ENCODE peak calls at places on chromosomes 11 and 22, in five cellular contexts. W is prostate gland, R is BJ, S is pancreas, A is astrocyte of the cerebellum. J is an unnamed sample.

GRCh38 chr11:128262463-128263345 is 324.7 kb downstream of the ETS1 start:
- DNase-seq in W (no peak), R (no peak), S (no peak), A (no peak), J (no peak)

GRCh38 chr11:128632151-128632791 is 44.9 kb upstream of the ETS1 start:
- DNase-seq in W (no peak), R (no peak), S (no peak), A (peak; percentile 52), J (no peak)

GRCh38 chr11:109329716-109330115 is 92.3 kb upstream of the C11orf87 start:
- DNase-seq in W (no peak), R (no peak), S (no peak), A (no peak), J (no peak)

GRCh38 chr11:78081583-78081982 is 1.9 kb upstream of the NDUFC2 start:
- DNase-seq in W (no peak), R (no peak), S (no peak), A (no peak), J (no peak)

GRCh38 chr22:30609260-30610185 is 2.5 kb downstream of the TCN2 start:
- DNase-seq in W (no peak), R (peak; percentile 66), S (no peak), A (peak; percentile 37), J (peak; percentile 61)

GRCh38 chr22:41979423-41980250 is 10.4 kb downstream of the SEPTIN3 start:
- DNase-seq in W (no peak), R (no peak), S (no peak), A (no peak), J (no peak)

GRCh38 chr11:65588199-65589054 is 7.2 kb downstream of the KCNK7 start:
- DNase-seq in W (peak; percentile 44), R (no peak), S (no peak), A (no peak), J (no peak)

GRCh38 chr11:92397356-92397755 is 172.7 kb downstream of the FAT3 start:
- DNase-seq in W (no peak), R (no peak), S (no peak), A (no peak), J (no peak)

GRCh38 chr11:118791961-118792578 is 1.1 kb upstream of the DDX6 start:
- DNase-seq in W (peak; percentile 28), R (no peak), S (peak; percentile 35), A (no peak), J (no peak)

GRCh38 chr22:33781396-33781795 is 138.9 kb downstream of the LARGE1 start:
- DNase-seq in W (no peak), R (peak; percentile 38), S (no peak), A (no peak), J (no peak)

GRCh38 chr11:43576834-43577521 is 103.6 kb upstream of the HSD17B12 start:
- DNase-seq in W (no peak), R (no peak), S (no peak), A (peak; percentile 15), J (no peak)

GRCh38 chr11:119103793-119104192 is 2.1 kb upstream of the DPAGT1 start:
- DNase-seq in W (no peak), R (no peak), S (no peak), A (no peak), J (no peak)

GRCh38 chr11:48066881-48067800 is 86.8 kb downstream of the PTPRJ start:
- DNase-seq in W (no peak), R (no peak), S (no peak), A (peak; percentile 93), J (no peak)

GRCh38 chr11:18749681-18750319 is 23.8 kb upstream of the IGSF22 start:
- DNase-seq in W (peak; percentile 16), R (no peak), S (no peak), A (peak; percentile 6), J (peak; percentile 29)

GRCh38 chr22:23216331-23217170 is 36.2 kb downstream of the BCR start:
- DNase-seq in W (no peak), R (no peak), S (no peak), A (no peak), J (no peak)

GRCh38 chr11:106697058-106697457 is 321.2 kb downstream of the GUCY1A2 start:
- DNase-seq in W (no peak), R (peak; percentile 28), S (no peak), A (no peak), J (peak; percentile 30)

GRCh38 chr11:108558222-108558621 is 35.3 kb downstream of the EXPH5 start:
- DNase-seq in W (no peak), R (no peak), S (no peak), A (no peak), J (no peak)

GRCh38 chr11:14317659-14318325 is 41.2 kb downstream of the RRAS2 start:
- DNase-seq in W (no peak), R (no peak), S (no peak), A (no peak), J (no peak)

DNA sequence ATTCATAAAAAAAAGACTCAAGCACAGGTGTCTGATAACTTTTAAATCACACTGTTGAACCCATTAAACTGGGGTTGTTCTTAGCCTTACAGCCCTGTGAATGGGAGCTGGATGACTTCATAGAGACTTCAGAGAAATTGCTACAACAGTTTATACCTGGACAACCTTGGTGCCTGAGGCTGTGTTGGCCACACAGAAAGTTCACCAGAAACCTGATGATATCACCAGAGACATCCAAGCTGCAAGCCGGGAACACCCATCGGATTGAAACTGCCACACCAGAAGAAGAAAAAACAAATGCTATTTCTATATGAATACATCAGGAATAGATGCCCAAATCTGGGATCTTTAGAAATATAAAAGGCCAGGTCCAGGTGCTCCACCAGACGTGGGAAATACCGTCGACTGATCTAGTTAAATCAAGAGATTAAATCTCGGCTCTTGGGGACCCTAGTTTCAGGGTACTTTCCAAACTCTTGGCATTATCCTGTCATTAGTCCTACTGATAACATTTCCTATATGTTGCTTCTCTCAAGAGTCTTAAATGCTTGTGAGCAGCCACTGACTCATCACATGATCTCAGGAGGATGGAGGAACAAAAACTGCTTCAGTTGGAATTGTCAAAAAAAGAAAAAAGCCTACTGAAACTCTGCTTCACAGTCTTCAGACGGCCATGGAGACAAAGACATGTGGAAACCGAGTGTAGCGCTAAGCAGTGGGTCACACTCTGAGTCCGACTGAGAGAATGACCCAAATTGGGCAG is 28.6 kb upstream of the APOL5 start:
- DNase-seq in W (no peak), R (no peak), S (no peak), A (no peak), J (no peak)
- H3K4me3 ChIP-seq in W (no peak overlapping the region), R (no peak overlapping the region), S (no peak overlapping the region), A (no peak overlapping the region), J (no peak overlapping the region)

DNA sequence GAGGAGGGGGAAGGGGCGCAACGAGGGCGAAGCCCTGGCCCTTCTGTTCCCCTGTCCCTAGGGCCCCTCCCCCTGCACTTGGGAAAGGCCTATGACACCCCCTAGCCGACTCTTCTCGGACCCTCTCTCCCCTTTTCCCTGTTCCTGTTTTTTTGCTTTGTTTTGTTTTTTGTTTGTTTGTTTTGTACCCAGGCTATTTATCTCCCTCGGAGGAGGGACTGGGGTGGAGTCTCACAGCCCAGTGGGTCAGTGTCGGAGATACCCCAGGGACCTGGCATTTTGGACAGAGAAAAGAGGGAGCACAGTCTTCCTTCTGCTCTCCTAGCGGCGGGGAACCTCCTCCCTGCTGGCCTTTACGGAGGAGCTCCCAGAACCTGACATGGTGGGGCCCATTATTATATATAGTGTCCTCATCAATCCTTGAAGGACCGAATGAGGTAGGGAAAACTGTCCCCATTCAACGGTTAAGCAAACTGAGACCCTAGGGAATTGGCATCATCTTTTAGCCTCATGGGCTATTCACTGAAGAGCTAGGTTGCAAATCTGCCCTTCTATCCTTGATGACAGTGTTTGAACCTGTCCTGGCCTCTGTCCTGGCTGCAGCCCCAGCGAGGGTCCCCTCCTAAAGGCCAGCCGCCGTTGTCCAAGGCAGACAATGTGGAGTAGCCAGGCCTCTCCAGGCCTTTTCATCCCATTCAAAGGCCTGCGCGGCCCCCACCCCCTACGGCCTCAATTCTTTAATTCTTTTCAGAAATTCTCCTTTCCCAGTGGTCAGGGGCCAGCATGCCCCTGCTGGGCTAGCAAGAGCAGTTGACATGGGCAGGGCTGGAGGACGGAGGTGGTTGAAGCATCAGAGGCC is 905 bp downstream of the EMID1 start:
- DNase-seq in W (no peak), R (no peak), S (no peak), A (no peak), J (no peak)
- H3K4me3 ChIP-seq in W (peak overlapping the region; percentile 46), R (peak overlapping the region; percentile 39), S (peak overlapping the region; percentile 53), A (peak overlapping the region; percentile 47), J (peak overlapping the region; percentile 56)

DNA sequence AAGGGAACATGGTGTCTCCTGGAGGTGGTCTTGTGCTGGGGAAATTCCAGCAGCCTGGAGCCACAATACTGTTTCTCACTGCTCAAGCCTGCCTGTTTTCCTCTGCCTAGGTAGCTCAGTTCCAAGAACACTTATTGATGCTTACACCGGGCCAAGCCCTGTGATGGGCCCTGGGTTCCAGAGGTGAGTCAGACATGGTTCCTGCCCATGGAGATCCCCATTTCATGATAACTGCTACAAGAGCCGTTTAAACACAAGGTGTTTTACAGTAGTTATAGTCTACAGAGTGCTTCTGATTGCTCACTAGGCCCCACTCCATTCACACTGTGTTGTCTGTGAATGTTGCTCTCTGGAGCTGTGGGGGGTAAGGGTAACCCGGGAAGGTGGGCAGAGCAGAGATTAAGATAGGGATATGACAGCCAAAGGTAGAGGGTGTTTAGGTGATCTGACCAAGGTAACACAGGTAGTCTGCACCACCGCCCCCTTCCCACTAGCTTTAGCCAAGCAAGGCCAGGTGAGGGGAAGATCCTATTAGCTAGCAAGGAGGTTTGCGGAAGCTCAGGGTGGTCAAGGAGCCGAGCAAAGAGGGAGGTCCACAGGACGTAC is 696 bp upstream of the MICAL2 start:
- DNase-seq in W (no peak), R (no peak), S (no peak), A (no peak), J (no peak)
- H3K4me3 ChIP-seq in W (peak overlapping the region; percentile 78), R (peak overlapping the region; percentile 73), S (peak overlapping the region; percentile 81), A (peak overlapping the region; percentile 79), J (peak overlapping the region; percentile 80)

GRCh38 chr11:115552151-115552550 is 47.9 kb upstream of the CADM1 start:
- DNase-seq in W (no peak), R (no peak), S (no peak), A (no peak), J (no peak)

GRCh38 chr11:115552773-115553438 is 48.7 kb upstream of the CADM1 start:
- DNase-seq in W (no peak), R (no peak), S (no peak), A (no peak), J (no peak)

GRCh38 chr11:115548878-115549528 is 44.8 kb upstream of the CADM1 start:
- DNase-seq in W (no peak), R (no peak), S (peak; percentile 46), A (no peak), J (no peak)

GRCh38 chr11:115545811-115546210 is 41.6 kb upstream of the CADM1 start:
- DNase-seq in W (no peak), R (no peak), S (no peak), A (no peak), J (no peak)

DNA sequence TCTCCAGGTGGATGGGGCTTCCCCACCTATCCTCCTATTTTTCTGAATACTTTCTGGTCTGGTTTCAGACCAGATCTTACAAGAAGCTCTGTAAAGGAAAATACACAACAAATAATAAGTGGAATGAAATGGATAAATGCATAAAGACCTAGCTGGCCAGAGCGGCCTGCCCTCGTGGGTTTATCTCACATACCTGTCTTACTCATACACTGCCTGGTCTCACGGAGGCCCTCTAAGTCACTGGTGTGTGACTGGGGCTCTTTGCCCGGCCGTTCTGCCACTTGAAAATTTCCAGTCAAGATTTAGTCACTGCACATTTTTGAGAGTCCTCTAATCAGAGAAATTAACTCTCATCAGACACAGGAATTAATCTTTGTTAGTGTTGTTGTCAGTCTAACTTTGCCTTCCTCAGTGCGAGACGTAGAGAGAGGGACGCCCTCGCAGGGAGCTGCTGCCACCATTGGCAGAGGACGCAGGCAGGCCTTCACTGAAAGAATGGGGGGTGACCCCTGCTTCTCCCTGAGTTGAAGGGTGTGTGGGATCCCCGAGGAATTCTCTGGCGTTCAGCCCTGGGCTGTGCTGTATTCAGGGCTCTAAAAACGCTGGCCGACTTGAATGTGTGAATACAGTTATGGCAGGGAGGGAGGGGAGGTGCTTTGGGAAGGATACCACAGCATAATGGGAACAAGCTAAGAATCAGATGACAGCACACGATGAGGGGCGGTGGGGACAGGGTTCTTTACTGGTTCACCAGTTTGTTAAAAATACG is 46.3 kb upstream of the CADM1 start:
- DNase-seq in W (no peak), R (no peak), S (no peak), A (no peak), J (no peak)
- H3K4me3 ChIP-seq in W (no peak overlapping the region), R (no peak overlapping the region), S (no peak overlapping the region), A (no peak overlapping the region), J (no peak overlapping the region)